ENCODE peak calls at places on chromosome 4, in four cellular contexts. N, L, M and Q are unnamed samples.
A peak's percentile ranks its signal among the peaks of the same experiment; 100 is the strongest.

GRCh38 chr4:3284734-3285557 is 7.9 kb upstream of the RGS12 start:
- DNase-seq in L (no peak), N (no peak), M (no peak), Q (peak; percentile 18)

GRCh38 chr4:168541608-168541953 is 44.7 kb downstream of the PALLD start:
- DNase-seq in N (peak; percentile 83), L (no peak), M (peak; percentile 70), Q (peak; percentile 49)

GRCh38 chr4:24080871-24081270 is 191.0 kb upstream of the PPARGC1A start:
- DNase-seq in N (no peak), L (no peak), M (no peak), Q (no peak)

GRCh38 chr4:22167201-22167600 is 218.6 kb upstream of the KCNIP4 start:
- DNase-seq in N (no peak), L (no peak), M (no peak), Q (no peak)

GRCh38 chr4:46016306-46016705 is 107.5 kb downstream of the GABRG1 start:
- DNase-seq in M (no peak), N (no peak), L (peak; percentile 7), Q (peak; percentile 7)

GRCh38 chr4:147596377-147596776 is 20.8 kb upstream of the TMEM184C start:
- DNase-seq in L (no peak), N (no peak), M (peak; percentile 31), Q (no peak)

GRCh38 chr4:15883611-15884243 is 54.8 kb downstream of the FGFBP1 start:
- DNase-seq in L (no peak), N (no peak), M (no peak), Q (no peak)

GRCh38 chr4:110970642-110971041 is 347.8 kb upstream of the PITX2 start:
- DNase-seq in L (peak; percentile 79), M (peak; percentile 45), N (peak; percentile 40), Q (peak; percentile 22)

GRCh38 chr4:179626687-179627086 is 2184.4 kb upstream of the AGA start:
- DNase-seq in L (peak; percentile 22), M (no peak), N (peak; percentile 24), Q (no peak)

GRCh38 chr4:94410678-94411206 is 41.0 kb upstream of the PDLIM5 start:
- DNase-seq in L (no peak), N (peak; percentile 89), M (no peak), Q (peak; percentile 95)

GRCh38 chr4:120452006-120452405 is 385.4 kb upstream of the MAD2L1 start:
- DNase-seq in L (no peak), M (no peak), N (no peak), Q (no peak)

GRCh38 chr4:3229328-3229727 is 19.6 kb upstream of the MSANTD1 start:
- DNase-seq in L (no peak), M (no peak), N (no peak), Q (no peak)

GRCh38 chr4:24574256-24574655 is 10.1 kb downstream of the DHX15 start:
- DNase-seq in N (no peak), M (no peak), L (no peak), Q (no peak)

GRCh38 chr4:143406523-143406922 is 69.8 kb downstream of the GAB1 start:
- DNase-seq in L (no peak), M (no peak), N (peak; percentile 11), Q (no peak)

GRCh38 chr4:187333151-187333550 is 609.5 kb upstream of the FAT1 start:
- DNase-seq in N (peak; percentile 75), M (peak; percentile 22), L (no peak), Q (peak; percentile 71)

GRCh38 chr4:146522862-146523205 is 1.1 kb upstream of the SLC10A7 start:
- DNase-seq in L (no peak), N (no peak), M (peak; percentile 4), Q (no peak)

GRCh38 chr4:147482281-147482680 is 1.4 kb downstream of the EDNRA start:
- DNase-seq in N (peak; percentile 53), L (no peak), M (no peak), Q (no peak)

GRCh38 chr4:43360296-43360695 is 467.8 kb downstream of the GRXCR1 start:
- DNase-seq in L (no peak), N (no peak), M (no peak), Q (no peak)

GRCh38 chr4:5220028-5220427 is 168.7 kb downstream of the STK32B start:
- DNase-seq in N (peak; percentile 61), L (peak; percentile 70), M (peak; percentile 29), Q (no peak)

GRCh38 chr4:1318046-1318375 is 28.3 kb downstream of the MAEA start:
- DNase-seq in N (no peak), L (no peak), M (no peak), Q (no peak)

GRCh38 chr4:77818077-77818666 is 996 bp downstream of the CNOT6L start:
- DNase-seq in L (peak; percentile 81), M (peak; percentile 83), N (peak; percentile 73), Q (peak; percentile 94)

GRCh38 chr4:52780627-52781354 is 29.6 kb upstream of the ERVMER34-1 start:
- DNase-seq in L (no peak), N (peak; percentile 5), M (no peak), Q (no peak)

GRCh38 chr4:123024710-123025109 is 102.3 kb upstream of the NUDT6 start:
- DNase-seq in L (no peak), M (no peak), N (no peak), Q (no peak)